ENCODE peak calls at places on chromosomes 7 and 10, in five cellular contexts. L is cardiac fibroblast, M is NCI-H460, R is ELF-1, I is NCI-H2171. X is an unnamed sample.

GRCh38 chr10:71739368-71739900 is 19.9 kb upstream of the C10orf105 start:
- DNase-seq in L (no peak), M (no peak), R (no peak), I (no peak), X (no peak)

GRCh38 chr10:61480226-61480625 is 27.0 kb upstream of the TMEM26 start:
- DNase-seq in L (no peak), M (no peak), R (no peak), I (no peak), X (no peak)

GRCh38 chr10:92575961-92576360 is 2.1 kb upstream of the IDE start:
- DNase-seq in L (peak; percentile 67), M (no peak), R (no peak), I (no peak), X (no peak)

GRCh38 chr10:98030093-98030821 is at the start of gene CRTAC1:
- DNase-seq in L (no peak), M (no peak), R (peak; percentile 84), I (peak; percentile 85), X (peak; percentile 87)

GRCh38 chr7:30238721-30239441 is 45.5 kb upstream of the ZNRF2 start:
- DNase-seq in L (peak; percentile 55), M (peak; percentile 1), R (no peak), I (peak; percentile 83), X (no peak)

GRCh38 chr7:157668884-157669767 is 332.3 kb downstream of the DNAJB6 start:
- DNase-seq in L (no peak), M (no peak), R (no peak), I (no peak), X (no peak)

GRCh38 chr7:42522227-42522991 is 285.4 kb upstream of the GLI3 start:
- DNase-seq in L (peak; percentile 48), M (no peak), R (peak; percentile 5), I (no peak), X (peak; percentile 54)

GRCh38 chr7:112129655-112130323 is 76.4 kb downstream of the DOCK4 start:
- DNase-seq in L (no peak), M (no peak), R (peak; percentile 25), I (no peak), X (no peak)

GRCh38 chr10:35355971-35356724 is 19.8 kb downstream of the CCNY start:
- DNase-seq in L (no peak), M (no peak), R (no peak), I (no peak), X (no peak)

GRCh38 chr7:149729586-149729982 is 43.8 kb downstream of the ZNF467 start:
- DNase-seq in L (no peak), M (no peak), R (no peak), I (no peak), X (peak; percentile 15)

GRCh38 chr10:21388541-21389068 is 136.9 kb downstream of the SKIDA1 start:
- DNase-seq in L (no peak), M (no peak), R (peak; percentile 55), I (no peak), X (no peak)

GRCh38 chr7:91609525-91609924 is 271.0 kb downstream of the MTERF1 start:
- DNase-seq in L (no peak), M (no peak), R (no peak), I (no peak), X (no peak)